ENCODE peak calls at places on chromosomes 7 and 10, in nine cellular contexts. V, C, X, K, G, J, E, W and N are unnamed samples.

GRCh38 chr10:38054361-38054797 is 39.8 kb upstream of the ZNF37A start:
- DNase-seq in V (peak), C (peak), X (no peak), K (no peak), G (peak), J (no peak), E (no peak), W (no peak), N (no peak)

GRCh38 chr7:763762-764161 is 36.7 kb upstream of the PRKAR1B start:
- DNase-seq in V (no peak), C (no peak), X (no peak), K (no peak), G (no peak), J (no peak), E (no peak), W (no peak), N (no peak)

GRCh38 chr7:36036590-36036989 is 116.5 kb upstream of the EEPD1 start:
- DNase-seq in V (no peak), C (no peak), X (no peak), K (peak), G (peak), J (peak), E (no peak), W (no peak), N (no peak)

GRCh38 chr7:100573691-100574361 is at the start of gene SAP25:
- DNase-seq in V (no peak), C (no peak), X (no peak), K (no peak), G (no peak), J (no peak), E (no peak), W (no peak), N (peak)

GRCh38 chr7:388961-389701 is 99.2 kb downstream of the FOXL3 start:
- DNase-seq in V (no peak), C (no peak), X (no peak), K (no peak), G (no peak), J (no peak), E (no peak), W (no peak), N (no peak)

GRCh38 chr7:128708824-128709223 is 30.3 kb upstream of the CALU start:
- DNase-seq in V (no peak), C (no peak), X (no peak), K (no peak), G (no peak), J (no peak), E (no peak), W (no peak), N (no peak)

GRCh38 chr7:27339478-27339877 is 96.9 kb downstream of the EVX1 start:
- DNase-seq in V (no peak), C (no peak), X (no peak), K (peak), G (no peak), J (no peak), E (no peak), W (no peak), N (no peak)

GRCh38 chr10:78559514-78560392 is 509.0 kb upstream of the ZMIZ1 start:
- DNase-seq in V (no peak), C (no peak), X (no peak), K (no peak), G (no peak), J (no peak), E (no peak), W (no peak), N (no peak)

GRCh38 chr7:79319369-79319768 is 134.1 kb downstream of the MAGI2 start:
- DNase-seq in V (no peak), C (no peak), X (no peak), K (no peak), G (peak), J (peak), E (no peak), W (no peak), N (no peak)

GRCh38 chr10:13649844-13650520 is 63.2 kb downstream of the PRPF18 start:
- DNase-seq in V (no peak), C (no peak), X (no peak), K (no peak), G (no peak), J (no peak), E (no peak), W (no peak), N (no peak)

GRCh38 chr7:129468087-129468486 is 33.9 kb downstream of the STRIP2 start:
- DNase-seq in V (peak), C (no peak), X (no peak), K (no peak), G (peak), J (no peak), E (no peak), W (no peak), N (no peak)

GRCh38 chr10:109981641-109982040 is 26.1 kb upstream of the ADD3 start:
- DNase-seq in V (no peak), C (no peak), X (no peak), K (no peak), G (peak), J (no peak), E (no peak), W (no peak), N (no peak)

GRCh38 chr7:72753781-72754180 is 74.2 kb downstream of the TYW1B start:
- DNase-seq in V (no peak), C (no peak), X (no peak), K (no peak), G (no peak), J (no peak), E (no peak), W (no peak), N (no peak)

GRCh38 chr7:72751978-72752377 is 76.0 kb downstream of the TYW1B start:
- DNase-seq in V (no peak), C (no peak), X (no peak), K (no peak), G (no peak), J (no peak), E (no peak), W (no peak), N (peak)

GRCh38 chr7:72751378-72751777 is 76.6 kb downstream of the TYW1B start:
- DNase-seq in V (no peak), C (no peak), X (no peak), K (no peak), G (no peak), J (no peak), E (no peak), W (no peak), N (no peak)

DNA sequence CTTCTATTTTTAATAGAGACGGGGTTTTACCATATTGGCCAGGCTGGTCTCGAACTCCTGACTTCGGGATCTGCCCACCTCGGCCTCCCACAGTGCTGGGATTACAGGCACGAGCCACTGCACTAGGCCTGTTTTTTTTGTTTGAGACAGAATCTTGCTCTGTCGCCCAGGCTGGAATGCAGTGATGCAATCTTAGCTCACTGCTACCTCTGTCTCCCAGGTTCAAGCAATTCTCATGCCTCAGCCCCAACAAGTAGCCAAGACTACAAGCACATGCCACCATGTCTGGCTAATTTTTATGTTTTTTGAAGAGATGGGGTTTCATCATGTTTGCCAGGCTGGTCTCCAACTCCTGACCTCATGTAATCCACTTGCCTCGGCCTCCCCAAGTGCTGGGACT is 73.7 kb downstream of the TYW1B start:
- DNase-seq in V (no peak), C (no peak), X (no peak), K (no peak), G (peak), J (no peak), E (no peak), W (no peak), N (no peak)
- TF ChIP-seq CTCF in V (no peak), C (no peak), X (no peak), K (no peak), G (no peak), J (no peak), E (no peak), W (no peak), N (no peak)

GRCh38 chr10:44044549-44044948 is 340.3 kb downstream of the CXCL12 start:
- DNase-seq in V (no peak), C (no peak), X (no peak), K (no peak), G (no peak), J (no peak), E (no peak), W (no peak), N (no peak)
- TF ChIP-seq CTCF in V (no peak), C (no peak), X (no peak), K (no peak), G (no peak), J (no peak), E (no peak), W (no peak), N (no peak)

DNA sequence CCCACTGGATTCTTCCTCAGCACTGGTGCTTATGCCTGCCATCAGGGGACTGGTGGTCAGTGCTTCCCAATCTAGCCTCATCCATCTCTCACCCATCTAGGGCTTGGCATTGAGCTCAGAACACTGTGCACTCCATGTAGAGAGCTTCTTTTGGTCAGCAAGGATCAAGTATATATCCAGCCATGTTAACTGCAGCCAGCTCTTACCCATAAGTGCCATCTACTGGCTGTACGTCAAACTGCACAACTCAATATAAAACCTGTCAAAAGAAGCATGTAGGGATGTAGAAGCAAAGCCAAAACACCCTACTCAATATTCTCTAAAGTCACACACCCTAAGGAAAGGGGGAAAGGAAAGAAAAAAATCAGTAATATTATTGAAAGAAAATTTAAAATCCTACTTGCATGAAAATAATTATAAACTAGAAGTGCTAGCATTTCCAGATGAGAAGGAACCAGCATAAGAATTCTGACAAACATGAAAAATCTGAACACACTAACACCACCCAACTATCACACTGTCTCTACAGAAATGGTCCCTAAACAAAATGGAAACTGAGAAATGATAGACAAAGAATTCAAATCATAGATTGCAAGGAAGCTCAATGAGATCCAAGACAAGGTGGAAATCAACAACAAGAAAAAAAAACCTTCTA is 531.1 kb upstream of the STEAP1 start:
- DNase-seq in V (no peak), C (peak), X (no peak), K (peak), G (peak), J (peak), E (peak), W (no peak), N (peak)
- TF ChIP-seq CTCF in V (peak), C (peak), X (peak), K (peak), G (peak), J (peak), E (peak), W (no peak), N (peak)

DNA sequence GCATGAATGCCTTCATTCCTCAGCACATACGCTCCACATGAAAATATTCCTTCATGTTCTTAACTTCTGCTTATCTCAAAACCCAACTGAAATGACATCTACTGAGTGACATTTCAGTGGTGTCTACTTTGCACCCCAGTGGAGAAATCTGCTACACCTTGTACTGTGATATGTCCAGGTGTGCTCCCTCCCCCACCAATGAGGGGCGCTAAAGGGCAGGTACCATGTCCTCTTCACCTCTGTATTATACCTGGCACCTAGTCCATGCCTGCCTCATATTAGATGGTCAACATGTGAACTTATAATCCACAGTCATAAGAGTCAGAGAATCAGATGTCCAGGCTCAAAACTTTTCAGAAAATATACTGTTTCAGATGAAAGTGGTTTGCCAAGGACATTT is 2.1 kb downstream of the PAXIP1 start:
- DNase-seq in V (no peak), C (no peak), X (no peak), K (peak), G (no peak), J (no peak), E (no peak), W (no peak), N (no peak)
- TF ChIP-seq CTCF in V (no peak), C (no peak), X (no peak), K (peak), G (no peak), J (peak), E (no peak), W (no peak), N (no peak)

GRCh38 chr7:137836113-137836509 is 10.7 kb downstream of the DGKI start:
- DNase-seq in V (no peak), C (no peak), X (no peak), K (no peak), G (no peak), J (no peak), E (no peak), W (no peak), N (no peak)
- TF ChIP-seq CTCF in V (no peak), C (no peak), X (no peak), K (no peak), G (no peak), J (no peak), E (no peak), W (no peak), N (no peak)

DNA sequence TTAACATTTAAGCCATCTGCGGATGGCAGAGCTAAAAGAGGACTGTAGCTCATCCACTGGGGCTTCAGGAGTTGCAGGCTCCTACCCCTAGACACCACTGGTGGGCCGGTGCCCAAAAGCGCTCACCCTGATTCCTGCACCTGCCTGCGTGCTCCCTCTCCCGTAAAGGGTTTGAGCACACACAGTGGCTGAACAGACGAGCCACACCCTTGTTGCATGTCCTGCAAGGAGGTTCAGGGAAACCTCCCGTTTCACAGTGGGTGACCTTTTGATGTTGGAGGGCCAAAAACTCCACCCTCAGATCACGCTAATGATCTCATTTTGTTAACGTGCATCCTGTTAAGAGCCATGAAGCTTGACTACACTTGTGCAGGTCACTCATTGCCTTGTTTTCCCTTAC is 37.9 kb downstream of the SYPL1 start:
- DNase-seq in V (no peak), C (no peak), X (no peak), K (no peak), G (no peak), J (no peak), E (no peak), W (no peak), N (no peak)
- TF ChIP-seq CTCF in V (no peak), C (no peak), X (no peak), K (no peak), G (no peak), J (no peak), E (no peak), W (no peak), N (no peak)

DNA sequence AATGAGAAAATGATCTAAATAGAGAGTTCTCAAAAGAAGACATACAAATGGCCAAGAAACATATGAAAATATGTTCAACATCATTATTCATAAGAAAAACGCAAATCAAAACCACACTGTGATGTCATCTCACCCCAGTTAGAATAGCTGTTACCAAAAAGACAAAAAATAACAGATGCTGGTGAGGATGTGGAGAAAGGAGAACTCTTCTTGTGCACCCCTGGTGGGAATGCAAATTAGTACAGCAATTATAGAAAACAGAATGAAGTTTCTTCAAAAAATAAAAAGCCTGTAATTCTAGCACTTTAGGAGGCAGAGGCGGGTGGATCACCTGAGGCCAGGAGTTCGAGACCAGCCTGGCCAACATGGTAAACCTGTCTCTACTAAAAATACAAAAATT is 199.3 kb downstream of the PARD3 start:
- DNase-seq in V (no peak), C (peak), X (no peak), K (no peak), G (no peak), J (no peak), E (no peak), W (no peak), N (no peak)
- TF ChIP-seq CTCF in V (no peak), C (no peak), X (no peak), K (no peak), G (peak), J (no peak), E (no peak), W (no peak), N (no peak)

GRCh38 chr7:7978860-7979259 is 10.3 kb downstream of the GLCCI1 start:
- DNase-seq in V (no peak), C (peak), X (no peak), K (no peak), G (peak), J (no peak), E (no peak), W (no peak), N (no peak)

GRCh38 chr7:7979556-7979955 is 11.0 kb downstream of the GLCCI1 start:
- DNase-seq in V (no peak), C (no peak), X (no peak), K (no peak), G (no peak), J (no peak), E (no peak), W (no peak), N (no peak)

GRCh38 chr7:7980134-7980533 is 11.5 kb downstream of the GLCCI1 start:
- DNase-seq in V (no peak), C (no peak), X (no peak), K (no peak), G (no peak), J (no peak), E (no peak), W (no peak), N (no peak)

GRCh38 chr7:7977774-7978173 is 9.2 kb downstream of the GLCCI1 start:
- DNase-seq in V (peak), C (peak), X (no peak), K (no peak), G (peak), J (no peak), E (no peak), W (no peak), N (no peak)

GRCh38 chr7:7976677-7977076 is 8.1 kb downstream of the GLCCI1 start:
- DNase-seq in V (no peak), C (no peak), X (no peak), K (no peak), G (no peak), J (no peak), E (no peak), W (no peak), N (no peak)
- TF ChIP-seq CTCF in V (no peak), C (no peak), X (no peak), K (no peak), G (no peak), J (no peak), E (no peak), W (no peak), N (no peak)